ENCODE peak calls at places on chromosomes 2 and 18, in six cellular contexts. One of them, this sample, is unnamed.

GRCh38 chr2:121095257-121096080 is 189.5 kb downstream of the TFCP2L1 start:
- DNase-seq in mammary epithelial cell: peak; percentile 67
- DNase-seq in cardiac muscle cell: peak; percentile 78
- DNase-seq in brain microvascular endothelial cell: peak; percentile 60
- DNase-seq in ovary: no peak
- DNase-seq in GM23338: peak; percentile 90
- DNase-seq in this sample: peak; percentile 84

GRCh38 chr2:226772389-226773179 is 27.0 kb downstream of the IRS1 start:
- DNase-seq in cardiac muscle cell: peak; percentile 53
- DNase-seq in mammary epithelial cell: no peak
- DNase-seq in GM23338: no peak
- DNase-seq in brain microvascular endothelial cell: no peak
- DNase-seq in ovary: no peak
- DNase-seq in this sample: no peak

GRCh38 chr2:39160982-39161381 is 40.1 kb upstream of the SOS1 start:
- DNase-seq in ovary: no peak
- DNase-seq in mammary epithelial cell: no peak
- DNase-seq in brain microvascular endothelial cell: no peak
- DNase-seq in GM23338: no peak
- DNase-seq in cardiac muscle cell: peak; percentile 32
- DNase-seq in this sample: no peak

GRCh38 chr2:197240018-197240712 is 70.4 kb downstream of the ANKRD44 start:
- DNase-seq in mammary epithelial cell: no peak
- DNase-seq in GM23338: no peak
- DNase-seq in brain microvascular endothelial cell: no peak
- DNase-seq in cardiac muscle cell: no peak
- DNase-seq in ovary: no peak
- DNase-seq in this sample: no peak

GRCh38 chr2:27492557-27492956 is 2.4 kb downstream of the FNDC4 start:
- DNase-seq in cardiac muscle cell: no peak
- DNase-seq in ovary: no peak
- DNase-seq in GM23338: no peak
- DNase-seq in brain microvascular endothelial cell: no peak
- DNase-seq in mammary epithelial cell: no peak
- DNase-seq in this sample: no peak

GRCh38 chr2:101063753-101064502 is 61.8 kb downstream of the RPL31 start:
- DNase-seq in ovary: no peak
- DNase-seq in mammary epithelial cell: peak; percentile 76
- DNase-seq in cardiac muscle cell: peak; percentile 66
- DNase-seq in GM23338: no peak
- DNase-seq in brain microvascular endothelial cell: peak; percentile 52
- DNase-seq in this sample: no peak

GRCh38 chr2:228705331-228705730 is 523.8 kb upstream of the SPHKAP start:
- DNase-seq in mammary epithelial cell: no peak
- DNase-seq in ovary: no peak
- DNase-seq in cardiac muscle cell: no peak
- DNase-seq in brain microvascular endothelial cell: no peak
- DNase-seq in GM23338: no peak
- DNase-seq in this sample: peak; percentile 20

GRCh38 chr2:109217362-109218086 is 88.5 kb downstream of the SH3RF3 start:
- DNase-seq in GM23338: no peak
- DNase-seq in ovary: no peak
- DNase-seq in cardiac muscle cell: peak; percentile 55
- DNase-seq in mammary epithelial cell: peak; percentile 47
- DNase-seq in brain microvascular endothelial cell: peak; percentile 45
- DNase-seq in this sample: no peak

GRCh38 chr2:47653909-47654789 is 128.8 kb upstream of the MSH6 start:
- DNase-seq in mammary epithelial cell: no peak
- DNase-seq in brain microvascular endothelial cell: peak; percentile 8
- DNase-seq in ovary: peak; percentile 42
- DNase-seq in cardiac muscle cell: peak; percentile 74
- DNase-seq in GM23338: peak; percentile 70
- DNase-seq in this sample: peak; percentile 73

GRCh38 chr18:50870138-50870845 is 8.6 kb upstream of the ME2 start:
- DNase-seq in brain microvascular endothelial cell: peak; percentile 55
- DNase-seq in GM23338: no peak
- DNase-seq in mammary epithelial cell: peak; percentile 95
- DNase-seq in cardiac muscle cell: peak; percentile 36
- DNase-seq in ovary: no peak
- DNase-seq in this sample: no peak

GRCh38 chr18:45642238-45642637 is 27.0 kb downstream of the SLC14A2 start:
- DNase-seq in mammary epithelial cell: no peak
- DNase-seq in GM23338: no peak
- DNase-seq in ovary: no peak
- DNase-seq in brain microvascular endothelial cell: no peak
- DNase-seq in cardiac muscle cell: no peak
- DNase-seq in this sample: no peak

DNA sequence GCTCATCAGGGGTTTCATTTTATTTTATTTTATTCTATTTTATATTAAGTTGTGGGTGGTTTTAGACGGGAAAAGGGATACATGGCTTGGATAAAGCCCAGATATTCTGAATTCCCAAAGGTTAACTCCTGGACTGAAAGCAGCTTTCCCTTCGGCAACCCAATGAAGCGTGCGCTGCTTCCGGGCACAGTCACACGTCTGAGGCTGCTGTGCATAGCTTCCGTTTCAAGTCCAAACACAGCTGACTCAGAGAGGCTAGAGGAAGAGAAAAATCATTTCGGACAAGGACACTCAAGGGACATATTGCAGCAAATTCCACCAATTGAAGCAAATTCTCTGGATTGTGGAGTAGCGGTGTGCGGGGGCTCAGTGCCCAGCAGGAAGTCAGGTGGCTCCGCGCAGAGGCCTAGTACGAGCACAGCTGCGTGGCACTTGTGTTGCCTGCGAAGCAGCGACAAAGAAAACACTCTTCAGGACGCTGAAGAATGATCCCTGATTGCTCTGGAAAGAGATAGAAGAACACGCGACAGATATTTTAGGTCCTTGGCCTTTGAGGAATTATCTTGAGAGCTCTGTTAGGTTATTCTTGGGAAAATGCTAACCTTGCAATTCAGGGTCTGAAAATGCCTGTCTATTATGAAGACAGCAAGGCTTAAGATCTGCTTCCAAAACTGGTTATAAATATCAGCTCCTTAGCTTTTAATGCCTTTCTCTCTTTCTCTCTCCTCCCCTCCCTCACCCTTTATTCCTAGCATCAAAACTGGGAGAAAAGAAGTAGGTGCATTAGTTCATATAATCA is 352.6 kb upstream of the DLGAP1 start:
- DNase-seq in GM23338: no peak
- DNase-seq in cardiac muscle cell: no peak
- DNase-seq in ovary: no peak
- DNase-seq in mammary epithelial cell: no peak
- DNase-seq in brain microvascular endothelial cell: no peak
- DNase-seq in this sample: no peak
- H3K27ac ChIP-seq in GM23338: no peak overlapping the region
- H3K27ac ChIP-seq in cardiac muscle cell: no peak overlapping the region
- H3K27ac ChIP-seq in ovary: no peak overlapping the region
- H3K27ac ChIP-seq in mammary epithelial cell: no peak overlapping the region
- H3K27ac ChIP-seq in brain microvascular endothelial cell: no peak overlapping the region
- H3K27ac ChIP-seq in this sample: no peak overlapping the region

GRCh38 chr2:172430671-172431070 is 3.3 kb downstream of the ITGA6 start:
- DNase-seq in mammary epithelial cell: peak; percentile 86
- DNase-seq in cardiac muscle cell: no peak
- DNase-seq in GM23338: no peak
- DNase-seq in brain microvascular endothelial cell: no peak
- DNase-seq in ovary: no peak
- DNase-seq in this sample: no peak

GRCh38 chr2:172430027-172430426 is 2.6 kb downstream of the ITGA6 start:
- DNase-seq in cardiac muscle cell: no peak
- DNase-seq in brain microvascular endothelial cell: no peak
- DNase-seq in GM23338: no peak
- DNase-seq in ovary: no peak
- DNase-seq in mammary epithelial cell: no peak
- DNase-seq in this sample: no peak

GRCh38 chr2:172427990-172428840 is 829 bp downstream of the ITGA6 start:
- DNase-seq in cardiac muscle cell: no peak
- DNase-seq in mammary epithelial cell: peak; percentile 66
- DNase-seq in GM23338: peak; percentile 82
- DNase-seq in ovary: peak; percentile 31
- DNase-seq in brain microvascular endothelial cell: no peak
- DNase-seq in this sample: peak; percentile 85

GRCh38 chr2:172428841-172429173 is 1.4 kb downstream of the ITGA6 start:
- DNase-seq in mammary epithelial cell: no peak
- DNase-seq in brain microvascular endothelial cell: no peak
- DNase-seq in cardiac muscle cell: no peak
- DNase-seq in ovary: no peak
- DNase-seq in GM23338: peak; percentile 45
- DNase-seq in this sample: no peak

DNA sequence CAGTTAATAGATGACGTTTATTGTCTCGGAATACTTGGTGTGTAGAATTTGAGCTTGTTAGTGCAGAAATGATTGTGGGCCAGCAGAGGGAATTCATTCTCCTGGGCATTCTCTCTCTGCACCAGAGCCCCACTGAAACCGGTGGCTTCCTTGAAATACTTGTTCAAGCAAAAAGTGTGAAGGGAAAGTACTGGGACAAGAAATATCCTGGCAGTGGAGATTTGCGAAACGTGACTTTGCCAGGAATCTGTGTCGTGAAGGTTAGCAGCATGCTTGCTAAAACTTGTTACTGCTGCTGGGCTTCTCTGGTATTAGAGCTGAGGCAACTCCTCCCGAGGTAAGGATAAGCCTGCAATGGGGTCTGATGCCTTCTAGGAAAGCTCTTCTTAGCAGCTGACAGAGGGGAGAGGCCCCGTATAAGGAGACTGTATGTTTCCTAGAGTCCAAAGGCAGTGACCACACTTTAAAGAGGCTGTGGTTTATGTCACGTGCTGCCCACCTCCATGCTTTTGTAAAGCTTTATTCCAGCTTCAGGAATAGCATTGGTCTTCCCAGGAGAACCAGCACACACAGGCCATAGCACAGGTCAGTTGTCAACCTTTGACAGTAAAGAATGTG is 2.1 kb downstream of the ITGA6 start:
- DNase-seq in mammary epithelial cell: peak; percentile 58
- DNase-seq in cardiac muscle cell: peak; percentile 30
- DNase-seq in brain microvascular endothelial cell: no peak
- DNase-seq in GM23338: no peak
- DNase-seq in ovary: no peak
- DNase-seq in this sample: peak; percentile 37
- H3K27ac ChIP-seq in mammary epithelial cell: peak overlapping the region; percentile 93
- H3K27ac ChIP-seq in cardiac muscle cell: no peak overlapping the region
- H3K27ac ChIP-seq in brain microvascular endothelial cell: no peak overlapping the region
- H3K27ac ChIP-seq in GM23338: no peak overlapping the region
- H3K27ac ChIP-seq in ovary: no peak overlapping the region
- H3K27ac ChIP-seq in this sample: peak overlapping the region; percentile 84

DNA sequence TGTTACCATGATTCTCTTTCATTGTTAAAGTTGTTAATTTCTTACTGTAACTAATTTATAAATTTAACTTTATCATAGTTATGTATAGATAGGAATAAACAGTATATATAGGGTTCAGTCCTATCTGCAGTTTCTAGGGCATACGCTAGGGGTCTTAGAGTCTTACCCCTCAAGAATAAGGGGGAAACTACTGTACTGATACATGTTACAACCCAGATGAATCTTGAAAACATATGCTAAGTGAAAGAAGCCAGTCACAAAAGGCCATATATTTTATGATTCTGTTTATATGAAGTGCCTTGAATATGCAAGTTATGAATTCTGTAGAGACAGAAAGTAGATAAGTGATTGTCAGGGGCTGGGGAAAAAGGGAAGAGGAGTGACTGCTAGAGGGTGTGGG is 52.4 kb downstream of the RTN4 start:
- DNase-seq in ovary: no peak
- DNase-seq in brain microvascular endothelial cell: no peak
- DNase-seq in GM23338: peak; percentile 55
- DNase-seq in mammary epithelial cell: no peak
- DNase-seq in cardiac muscle cell: no peak
- DNase-seq in this sample: no peak
- H3K27ac ChIP-seq in ovary: no peak overlapping the region
- H3K27ac ChIP-seq in brain microvascular endothelial cell: no peak overlapping the region
- H3K27ac ChIP-seq in GM23338: no peak overlapping the region
- H3K27ac ChIP-seq in mammary epithelial cell: no peak overlapping the region
- H3K27ac ChIP-seq in cardiac muscle cell: peak overlapping the region; percentile 87
- H3K27ac ChIP-seq in this sample: no peak overlapping the region

DNA sequence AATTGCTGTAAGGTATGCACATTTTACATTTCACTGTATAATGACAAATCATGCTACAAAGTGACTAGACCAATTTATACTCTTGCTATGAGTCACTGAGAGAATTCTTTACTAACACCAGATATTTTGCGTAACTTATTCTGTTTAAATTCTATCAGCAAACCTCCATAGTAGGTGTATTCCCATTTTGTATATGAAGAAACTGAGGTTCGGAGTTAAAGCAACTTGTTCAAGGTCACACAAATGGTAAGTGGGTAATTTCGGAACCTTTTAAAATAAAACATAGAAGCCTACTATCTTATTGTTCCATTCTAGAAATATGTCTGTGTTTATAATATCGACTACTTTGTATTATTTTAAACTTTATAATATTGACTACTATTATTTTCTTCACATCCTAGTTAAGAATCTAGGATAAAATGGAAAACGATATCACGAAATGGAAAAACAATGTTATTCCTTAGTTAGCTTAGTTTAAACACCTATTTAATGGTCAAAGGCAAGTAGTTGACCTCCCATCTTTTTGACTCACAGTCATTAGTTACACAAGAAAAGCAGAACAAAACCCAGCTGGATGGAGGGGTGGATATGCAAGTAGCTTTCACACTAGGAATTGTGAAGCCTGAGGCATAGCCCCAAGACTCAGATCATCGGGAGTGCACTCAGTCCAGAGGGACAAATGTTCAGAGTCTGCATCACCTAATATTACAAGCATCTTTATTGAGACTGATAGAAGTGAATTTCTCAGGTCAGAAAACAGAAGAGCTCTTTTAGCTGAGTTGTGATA is 15.7 kb upstream of the CPS1 start:
- DNase-seq in brain microvascular endothelial cell: no peak
- DNase-seq in cardiac muscle cell: no peak
- DNase-seq in mammary epithelial cell: no peak
- DNase-seq in ovary: no peak
- DNase-seq in GM23338: peak; percentile 12
- DNase-seq in this sample: no peak
- H3K27ac ChIP-seq in brain microvascular endothelial cell: no peak overlapping the region
- H3K27ac ChIP-seq in cardiac muscle cell: no peak overlapping the region
- H3K27ac ChIP-seq in mammary epithelial cell: no peak overlapping the region
- H3K27ac ChIP-seq in ovary: no peak overlapping the region
- H3K27ac ChIP-seq in GM23338: no peak overlapping the region
- H3K27ac ChIP-seq in this sample: no peak overlapping the region

GRCh38 chr2:150484461-150484931 is 3.0 kb downstream of the RND3 start:
- DNase-seq in GM23338: no peak
- DNase-seq in brain microvascular endothelial cell: no peak
- DNase-seq in mammary epithelial cell: peak; percentile 51
- DNase-seq in cardiac muscle cell: peak; percentile 49
- DNase-seq in ovary: no peak
- DNase-seq in this sample: peak; percentile 35

GRCh38 chr2:150486539-150487484 is 655 bp downstream of the RND3 start:
- DNase-seq in brain microvascular endothelial cell: no peak
- DNase-seq in cardiac muscle cell: peak; percentile 65
- DNase-seq in GM23338: peak; percentile 30
- DNase-seq in mammary epithelial cell: no peak
- DNase-seq in ovary: peak; percentile 24
- DNase-seq in this sample: peak; percentile 66

GRCh38 chr2:150485114-150485870 is 2.2 kb downstream of the RND3 start:
- DNase-seq in GM23338: peak; percentile 72
- DNase-seq in cardiac muscle cell: peak; percentile 80
- DNase-seq in mammary epithelial cell: peak; percentile 89
- DNase-seq in brain microvascular endothelial cell: no peak
- DNase-seq in ovary: peak; percentile 53
- DNase-seq in this sample: peak; percentile 84

GRCh38 chr2:150487537-150488429 is at the start of gene RND3:
- DNase-seq in brain microvascular endothelial cell: peak; percentile 100
- DNase-seq in cardiac muscle cell: peak; percentile 99
- DNase-seq in GM23338: peak; percentile 99
- DNase-seq in mammary epithelial cell: peak; percentile 98
- DNase-seq in ovary: peak; percentile 89
- DNase-seq in this sample: peak; percentile 96

GRCh38 chr2:150485871-150486538 is 1.5 kb downstream of the RND3 start:
- DNase-seq in ovary: peak; percentile 51
- DNase-seq in cardiac muscle cell: peak; percentile 89
- DNase-seq in brain microvascular endothelial cell: no peak
- DNase-seq in GM23338: peak; percentile 76
- DNase-seq in mammary epithelial cell: peak; percentile 85
- DNase-seq in this sample: peak; percentile 70
- H3K27ac ChIP-seq in ovary: peak overlapping the region; percentile 55
- H3K27ac ChIP-seq in cardiac muscle cell: peak overlapping the region; percentile 70
- H3K27ac ChIP-seq in brain microvascular endothelial cell: peak overlapping the region; percentile 94
- H3K27ac ChIP-seq in GM23338: no peak overlapping the region
- H3K27ac ChIP-seq in mammary epithelial cell: peak overlapping the region; percentile 99
- H3K27ac ChIP-seq in this sample: no peak overlapping the region